ENCODE peak calls at places on chromosome 5, in seven cellular contexts. N, O, Q, W, L, U and Y are unnamed samples.

GRCh38 chr5:175701797-175702196 is 43.9 kb downstream of the HRH2 start:
- DNase-seq in N (no peak), O (no peak), Q (no peak), W (no peak), L (no peak), U (no peak), Y (no peak)

GRCh38 chr5:1253456-1254105 is 28.4 kb downstream of the SLC6A18 start:
- DNase-seq in N (no peak), O (no peak), Q (no peak), W (no peak), L (no peak), U (no peak), Y (no peak)

GRCh38 chr5:93594591-93595419 is 11.8 kb downstream of the NR2F1 start:
- DNase-seq in N (no peak), O (peak; percentile 48), Q (no peak), W (no peak), L (no peak), U (no peak), Y (no peak)

GRCh38 chr5:132473608-132474007 is 17.0 kb downstream of the IRF1 start:
- DNase-seq in N (no peak), O (no peak), Q (no peak), W (peak; percentile 53), L (peak; percentile 3), U (no peak), Y (no peak)

GRCh38 chr5:102545175-102545574 is 46.4 kb upstream of the SLCO6A1 start:
- DNase-seq in N (no peak), O (no peak), Q (no peak), W (no peak), L (no peak), U (no peak), Y (no peak)

GRCh38 chr5:43129161-43129560 is 8.4 kb downstream of the ZNF131 start:
- DNase-seq in N (no peak), O (no peak), Q (no peak), W (no peak), L (no peak), U (no peak), Y (no peak)

GRCh38 chr5:6162175-6162574 is 216.2 kb downstream of the MED10 start:
- DNase-seq in N (no peak), O (no peak), Q (no peak), W (no peak), L (no peak), U (no peak), Y (no peak)

GRCh38 chr5:111017731-111018130 is 53.8 kb upstream of the TSLP start:
- DNase-seq in N (no peak), O (no peak), Q (no peak), W (no peak), L (no peak), U (no peak), Y (no peak)

GRCh38 chr5:58773744-58774441 is 191.0 kb downstream of the RAB3C start:
- DNase-seq in N (no peak), O (peak; percentile 41), Q (no peak), W (no peak), L (no peak), U (no peak), Y (no peak)

GRCh38 chr5:82967072-82967471 is 110.1 kb downstream of the TMEM167A start:
- DNase-seq in N (no peak), O (no peak), Q (no peak), W (no peak), L (no peak), U (no peak), Y (no peak)

GRCh38 chr5:142441638-142442037 is 116.8 kb upstream of the SPRY4 start:
- DNase-seq in N (no peak), O (no peak), Q (no peak), W (no peak), L (peak; percentile 27), U (no peak), Y (no peak)

GRCh38 chr5:26700759-26701384 is 337.5 kb downstream of the CDH9 start:
- DNase-seq in N (no peak), O (no peak), Q (no peak), W (no peak), L (no peak), U (no peak), Y (no peak)

GRCh38 chr5:174355995-174356394 is 310.5 kb downstream of the NSG2 start:
- DNase-seq in N (no peak), O (no peak), Q (no peak), W (no peak), L (no peak), U (no peak), Y (no peak)

GRCh38 chr5:96297290-96297689 is 135.8 kb downstream of the PCSK1 start:
- DNase-seq in N (peak; percentile 72), O (no peak), Q (no peak), W (no peak), L (no peak), U (no peak), Y (no peak)

GRCh38 chr5:14850419-14851066 is 21.0 kb downstream of the ANKH start:
- DNase-seq in N (no peak), O (no peak), Q (no peak), W (no peak), L (no peak), U (no peak), Y (no peak)

GRCh38 chr5:134784241-134784920 is 25.8 kb downstream of the DDX46 start:
- DNase-seq in N (no peak), O (no peak), Q (peak; percentile 4), W (no peak), L (no peak), U (no peak), Y (no peak)

GRCh38 chr5:959581-960531 is 48.7 kb upstream of the NKD2 start:
- DNase-seq in N (no peak), O (peak; percentile 46), Q (no peak), W (no peak), L (no peak), U (no peak), Y (no peak)

GRCh38 chr5:14522721-14523120 is 58.9 kb upstream of the OTULINL start:
- DNase-seq in N (no peak), O (no peak), Q (no peak), W (no peak), L (no peak), U (no peak), Y (no peak)

GRCh38 chr5:88145205-88145602 is 123.4 kb downstream of the TMEM161B start:
- DNase-seq in N (no peak), O (no peak), Q (no peak), W (no peak), L (no peak), U (no peak), Y (no peak)